ENCODE peak calls at places on chromosomes 12 and 14, in eight cellular contexts. V is sigmoid colon, X is prostate gland, J is ovary, M is stomach, F is body of pancreas, R is A549, E is heart left ventricle. K is an unnamed sample.

GRCh38 chr12:93199831-93200236 is 177.9 kb upstream of the NUDT4 start:
- DNase-seq in V (no peak), X (no peak), J (no peak), M (no peak), F (no peak), R (no peak), E (no peak), K (no peak)

GRCh38 chr12:71958993-71959588 is 20.4 kb downstream of the TPH2 start:
- DNase-seq in V (no peak), X (no peak), J (no peak), M (no peak), F (no peak), R (no peak), E (no peak), K (no peak)

GRCh38 chr14:26281280-26281998 is 316.4 kb downstream of the NOVA1 start:
- DNase-seq in V (no peak), X (no peak), J (no peak), M (no peak), F (no peak), R (peak; percentile 5), E (no peak), K (no peak)

GRCh38 chr12:52224154-52224553 is 8.9 kb upstream of the KRT7 start:
- DNase-seq in V (no peak), X (no peak), J (no peak), M (no peak), F (no peak), R (no peak), E (no peak), K (no peak)

GRCh38 chr12:105485321-105485910 is 154.9 kb downstream of the C12orf75 start:
- DNase-seq in V (no peak), X (no peak), J (peak; percentile 42), M (no peak), F (no peak), R (no peak), E (peak; percentile 28), K (no peak)

GRCh38 chr14:89748004-89748403 is 206.5 kb downstream of the EFCAB11 start:
- DNase-seq in V (no peak), X (no peak), J (no peak), M (no peak), F (no peak), R (no peak), E (no peak), K (no peak)

GRCh38 chr14:90759370-90760054 is 56.7 kb downstream of the TTC7B start:
- DNase-seq in V (no peak), X (no peak), J (no peak), M (peak; percentile 43), F (no peak), R (no peak), E (no peak), K (no peak)

GRCh38 chr14:67668559-67668958 is 5.9 kb downstream of the VTI1B start:
- DNase-seq in V (no peak), X (no peak), J (no peak), M (no peak), F (no peak), R (no peak), E (no peak), K (no peak)

GRCh38 chr12:53996886-53997217 is 3.1 kb upstream of the HOXC9 start:
- DNase-seq in V (no peak), X (no peak), J (no peak), M (no peak), F (no peak), R (no peak), E (no peak), K (no peak)

GRCh38 chr12:42299392-42300308 is 26.2 kb downstream of the ZCRB1 start:
- DNase-seq in V (no peak), X (no peak), J (no peak), M (no peak), F (no peak), R (no peak), E (no peak), K (no peak)

GRCh38 chr12:7642876-7643309 is 22.8 kb downstream of the APOBEC1 start:
- DNase-seq in V (no peak), X (no peak), J (no peak), M (no peak), F (no peak), R (no peak), E (no peak), K (peak; percentile 62)

GRCh38 chr12:60257063-60257462 is 661.2 kb downstream of the SLC16A7 start:
- DNase-seq in V (no peak), X (no peak), J (no peak), M (no peak), F (no peak), R (peak; percentile 13), E (no peak), K (no peak)

GRCh38 chr12:86748874-86749273 is 492.7 kb upstream of the MGAT4C start:
- DNase-seq in V (no peak), X (no peak), J (no peak), M (no peak), F (no peak), R (no peak), E (no peak), K (no peak)

GRCh38 chr12:3035171-3035570 is 42.0 kb upstream of the TSPAN9 start:
- DNase-seq in V (no peak), X (no peak), J (no peak), M (no peak), F (no peak), R (no peak), E (no peak), K (no peak)

GRCh38 chr14:46300765-46301164 is 350.8 kb downstream of the RPL10L start:
- DNase-seq in V (no peak), X (no peak), J (no peak), M (no peak), F (no peak), R (no peak), E (no peak), K (no peak)

GRCh38 chr14:85276829-85277228 is 253.1 kb upstream of the FLRT2 start:
- DNase-seq in V (no peak), X (no peak), J (no peak), M (no peak), F (no peak), R (no peak), E (no peak), K (no peak)
- TF ChIP-seq CTCF in V (no peak), X (no peak), J (no peak), M (no peak), F (no peak), R (no peak), E (no peak), K (no peak)

GRCh38 chr12:32535260-32535999 is 136.1 kb downstream of the FGD4 start:
- DNase-seq in V (peak; percentile 83), X (peak; percentile 60), J (peak; percentile 74), M (peak; percentile 88), F (peak; percentile 92), R (peak; percentile 31), E (peak; percentile 89), K (peak; percentile 61)
- TF ChIP-seq POLR2A in V (no peak), X (no peak), J (no peak), M (no peak), F (peak; percentile 51), R (no peak), E (no peak), K (no peak)

GRCh38 chr12:108097160-108097911 is 31.8 kb upstream of the WSCD2 start:
- DNase-seq in V (no peak), X (no peak), J (no peak), M (no peak), F (no peak), R (no peak), E (no peak), K (no peak)

GRCh38 chr12:108101605-108102175 is 27.4 kb upstream of the WSCD2 start:
- DNase-seq in V (no peak), X (no peak), J (no peak), M (no peak), F (no peak), R (no peak), E (no peak), K (no peak)

GRCh38 chr12:108099778-108100177 is 29.3 kb upstream of the WSCD2 start:
- DNase-seq in V (no peak), X (no peak), J (no peak), M (no peak), F (no peak), R (no peak), E (no peak), K (no peak)

GRCh38 chr12:108098374-108098773 is 30.7 kb upstream of the WSCD2 start:
- DNase-seq in V (no peak), X (no peak), J (no peak), M (no peak), F (no peak), R (no peak), E (no peak), K (no peak)

DNA sequence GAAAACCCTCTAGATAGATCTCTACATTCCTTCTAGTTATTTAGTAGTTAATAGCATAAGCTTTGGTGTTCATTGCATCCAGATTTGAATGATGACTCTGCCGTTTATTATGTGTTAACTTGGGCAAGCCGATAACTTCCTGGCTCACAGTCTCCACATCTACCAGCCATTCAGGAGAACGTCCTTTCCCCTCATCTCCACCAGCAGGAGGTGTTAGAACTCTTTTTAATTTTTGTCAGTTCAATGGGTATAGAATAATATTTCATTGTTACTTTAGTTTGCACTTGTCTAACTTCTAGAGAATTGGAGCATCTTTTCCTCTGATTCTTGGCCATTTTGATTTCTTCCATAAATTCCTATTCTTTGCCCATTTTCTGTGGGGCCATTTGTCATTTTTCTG is 30.0 kb upstream of the WSCD2 start:
- DNase-seq in V (no peak), X (no peak), J (no peak), M (no peak), F (no peak), R (no peak), E (no peak), K (no peak)
- TF ChIP-seq CTCF in V (peak; percentile 9), X (no peak), J (no peak), M (no peak), F (no peak), R (no peak), E (peak; percentile 29), K (peak; percentile 14)

GRCh38 chr12:124506145-124506831 is 61.1 kb downstream of the NCOR2 start:
- DNase-seq in V (peak; percentile 93), X (peak; percentile 73), J (peak; percentile 96), M (peak; percentile 74), F (peak; percentile 68), R (no peak), E (peak; percentile 86), K (peak; percentile 68)

GRCh38 chr12:124508323-124509096 is 58.9 kb downstream of the NCOR2 start:
- DNase-seq in V (peak; percentile 85), X (no peak), J (no peak), M (no peak), F (no peak), R (no peak), E (no peak), K (peak; percentile 59)

GRCh38 chr12:124505001-124505818 is 62.2 kb downstream of the NCOR2 start:
- DNase-seq in V (no peak), X (no peak), J (no peak), M (no peak), F (no peak), R (no peak), E (no peak), K (no peak)

GRCh38 chr12:124507188-124508109 is 60.0 kb downstream of the NCOR2 start:
- DNase-seq in V (no peak), X (no peak), J (peak; percentile 73), M (no peak), F (no peak), R (no peak), E (peak; percentile 84), K (no peak)

DNA sequence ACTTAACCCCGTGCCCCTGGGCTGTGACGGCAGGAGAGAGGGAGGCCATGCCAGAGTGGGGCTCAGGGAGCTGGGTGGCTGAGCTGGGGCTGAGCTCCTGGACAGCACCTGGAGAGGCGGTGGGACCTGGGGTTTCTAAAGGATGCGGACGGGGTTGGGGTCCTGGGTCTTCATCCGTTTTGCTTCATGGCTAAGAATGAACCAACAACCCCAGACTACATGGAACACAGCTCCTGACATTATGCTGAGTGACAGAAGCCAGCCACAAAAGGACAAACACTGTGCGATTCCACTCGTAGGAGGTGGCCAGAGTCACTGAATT is 60.6 kb downstream of the NCOR2 start:
- DNase-seq in V (no peak), X (no peak), J (no peak), M (no peak), F (no peak), R (no peak), E (no peak), K (no peak)
- TF ChIP-seq POLR2A in V (no peak), X (no peak), J (no peak), M (no peak), F (no peak), R (no peak), E (no peak), K (no peak)